ENCODE peak calls at places on chromosomes 5 and 9, in ten cellular contexts. One of them, this sample, is unnamed. For H3K79me2, the result is how much of the 10 kb centered on the place peaks cover.

GRCh38 chr5:52948418-52949076 is 40.6 kb upstream of the ITGA2 start:
- DNase-seq in HCT116: peak
- DNase-seq in Karpas-422: peak
- DNase-seq in mammary epithelial cell: peak
- DNase-seq in H9: peak
- DNase-seq in hepatocyte: peak
- DNase-seq in endothelial cell of umbilical vein: peak
- DNase-seq in PC-9: peak
- DNase-seq in neural progenitor cell: peak
- DNase-seq in OCI-LY7: peak
- DNase-seq in this sample: peak

GRCh38 chr5:134458234-134458633 is 46.6 kb upstream of the CDKN2AIPNL start:
- DNase-seq in H9: no peak
- DNase-seq in OCI-LY7: no peak
- DNase-seq in Karpas-422: no peak
- DNase-seq in PC-9: no peak
- DNase-seq in neural progenitor cell: no peak
- DNase-seq in endothelial cell of umbilical vein: no peak
- DNase-seq in HCT116: no peak
- DNase-seq in hepatocyte: peak
- DNase-seq in mammary epithelial cell: peak
- DNase-seq in this sample: peak

GRCh38 chr5:120789918-120790714 is 326.0 kb downstream of the PRR16 start:
- DNase-seq in hepatocyte: no peak
- DNase-seq in neural progenitor cell: no peak
- DNase-seq in mammary epithelial cell: no peak
- DNase-seq in Karpas-422: no peak
- DNase-seq in PC-9: no peak
- DNase-seq in HCT116: no peak
- DNase-seq in endothelial cell of umbilical vein: no peak
- DNase-seq in OCI-LY7: no peak
- DNase-seq in H9: no peak
- DNase-seq in this sample: no peak

GRCh38 chr5:56112526-56113121 is 117.9 kb upstream of the IL6ST start:
- DNase-seq in endothelial cell of umbilical vein: no peak
- DNase-seq in Karpas-422: no peak
- DNase-seq in PC-9: peak
- DNase-seq in OCI-LY7: no peak
- DNase-seq in mammary epithelial cell: peak
- DNase-seq in hepatocyte: no peak
- DNase-seq in H9: no peak
- DNase-seq in neural progenitor cell: no peak
- DNase-seq in HCT116: no peak
- DNase-seq in this sample: peak

GRCh38 chr5:180373475-180374269 is 20.5 kb upstream of the GFPT2 start:
- DNase-seq in PC-9: no peak
- DNase-seq in OCI-LY7: no peak
- DNase-seq in endothelial cell of umbilical vein: no peak
- DNase-seq in hepatocyte: no peak
- DNase-seq in H9: no peak
- DNase-seq in mammary epithelial cell: no peak
- DNase-seq in HCT116: no peak
- DNase-seq in neural progenitor cell: no peak
- DNase-seq in Karpas-422: no peak
- DNase-seq in this sample: no peak

GRCh38 chr5:150590979-150591411 is 49.5 kb upstream of the SYNPO start:
- DNase-seq in hepatocyte: peak
- DNase-seq in mammary epithelial cell: no peak
- DNase-seq in endothelial cell of umbilical vein: peak
- DNase-seq in PC-9: no peak
- DNase-seq in OCI-LY7: no peak
- DNase-seq in HCT116: no peak
- DNase-seq in H9: no peak
- DNase-seq in neural progenitor cell: peak
- DNase-seq in Karpas-422: peak
- DNase-seq in this sample: no peak

GRCh38 chr9:32525506-32525905 is 490 bp downstream of the RIGI start:
- DNase-seq in HCT116: no peak
- DNase-seq in endothelial cell of umbilical vein: no peak
- DNase-seq in neural progenitor cell: no peak
- DNase-seq in OCI-LY7: no peak
- DNase-seq in H9: no peak
- DNase-seq in hepatocyte: peak
- DNase-seq in PC-9: no peak
- DNase-seq in Karpas-422: no peak
- DNase-seq in mammary epithelial cell: no peak
- DNase-seq in this sample: peak

GRCh38 chr9:131744171-131744714 is 4.4 kb upstream of the RAPGEF1 start:
- DNase-seq in OCI-LY7: peak
- DNase-seq in HCT116: no peak
- DNase-seq in mammary epithelial cell: peak
- DNase-seq in PC-9: peak
- DNase-seq in endothelial cell of umbilical vein: no peak
- DNase-seq in Karpas-422: no peak
- DNase-seq in hepatocyte: peak
- DNase-seq in H9: no peak
- DNase-seq in neural progenitor cell: no peak
- DNase-seq in this sample: peak

GRCh38 chr5:175252234-175252805 is 191.7 kb downstream of the DRD1 start:
- DNase-seq in H9: no peak
- DNase-seq in Karpas-422: no peak
- DNase-seq in endothelial cell of umbilical vein: no peak
- DNase-seq in HCT116: no peak
- DNase-seq in PC-9: no peak
- DNase-seq in OCI-LY7: no peak
- DNase-seq in hepatocyte: no peak
- DNase-seq in neural progenitor cell: no peak
- DNase-seq in mammary epithelial cell: no peak
- DNase-seq in this sample: peak

GRCh38 chr9:93955356-93956182 is 414 bp upstream of the BARX1 start:
- DNase-seq in HCT116: no peak
- DNase-seq in OCI-LY7: no peak
- DNase-seq in hepatocyte: no peak
- DNase-seq in neural progenitor cell: peak
- DNase-seq in PC-9: no peak
- DNase-seq in mammary epithelial cell: no peak
- DNase-seq in Karpas-422: no peak
- DNase-seq in endothelial cell of umbilical vein: no peak
- DNase-seq in H9: peak
- DNase-seq in this sample: peak

GRCh38 chr9:74645007-74645639 is 148.0 kb downstream of the RORB start:
- DNase-seq in mammary epithelial cell: peak
- DNase-seq in HCT116: peak
- DNase-seq in neural progenitor cell: peak
- DNase-seq in OCI-LY7: peak
- DNase-seq in PC-9: no peak
- DNase-seq in Karpas-422: peak
- DNase-seq in H9: no peak
- DNase-seq in hepatocyte: peak
- DNase-seq in endothelial cell of umbilical vein: peak
- DNase-seq in this sample: peak

GRCh38 chr9:132163457-132163875 is 1.6 kb downstream of the NTNG2 start:
- DNase-seq in OCI-LY7: no peak
- DNase-seq in PC-9: no peak
- DNase-seq in H9: no peak
- DNase-seq in endothelial cell of umbilical vein: peak
- DNase-seq in hepatocyte: peak
- DNase-seq in Karpas-422: no peak
- DNase-seq in neural progenitor cell: peak
- DNase-seq in HCT116: no peak
- DNase-seq in mammary epithelial cell: no peak
- DNase-seq in this sample: peak

GRCh38 chr5:158940977-158941376 is 158.7 kb downstream of the EBF1 start:
- DNase-seq in neural progenitor cell: no peak
- DNase-seq in Karpas-422: no peak
- DNase-seq in HCT116: no peak
- DNase-seq in OCI-LY7: no peak
- DNase-seq in H9: no peak
- DNase-seq in mammary epithelial cell: no peak
- DNase-seq in PC-9: no peak
- DNase-seq in hepatocyte: no peak
- DNase-seq in endothelial cell of umbilical vein: no peak
- DNase-seq in this sample: no peak

GRCh38 chr5:158943057-158943456 is 156.7 kb downstream of the EBF1 start:
- DNase-seq in mammary epithelial cell: peak
- DNase-seq in H9: no peak
- DNase-seq in endothelial cell of umbilical vein: no peak
- DNase-seq in PC-9: no peak
- DNase-seq in Karpas-422: no peak
- DNase-seq in OCI-LY7: no peak
- DNase-seq in neural progenitor cell: no peak
- DNase-seq in hepatocyte: peak
- DNase-seq in HCT116: peak
- DNase-seq in this sample: peak

GRCh38 chr5:158947831-158948230 is 151.9 kb downstream of the EBF1 start:
- DNase-seq in mammary epithelial cell: no peak
- DNase-seq in neural progenitor cell: no peak
- DNase-seq in HCT116: no peak
- DNase-seq in Karpas-422: no peak
- DNase-seq in PC-9: no peak
- DNase-seq in hepatocyte: no peak
- DNase-seq in OCI-LY7: no peak
- DNase-seq in endothelial cell of umbilical vein: no peak
- DNase-seq in H9: no peak
- DNase-seq in this sample: peak

GRCh38 chr5:158942217-158942616 is 157.5 kb downstream of the EBF1 start:
- DNase-seq in endothelial cell of umbilical vein: no peak
- DNase-seq in HCT116: no peak
- DNase-seq in hepatocyte: no peak
- DNase-seq in H9: no peak
- DNase-seq in neural progenitor cell: no peak
- DNase-seq in Karpas-422: peak
- DNase-seq in OCI-LY7: no peak
- DNase-seq in PC-9: no peak
- DNase-seq in mammary epithelial cell: no peak
- DNase-seq in this sample: peak

DNA sequence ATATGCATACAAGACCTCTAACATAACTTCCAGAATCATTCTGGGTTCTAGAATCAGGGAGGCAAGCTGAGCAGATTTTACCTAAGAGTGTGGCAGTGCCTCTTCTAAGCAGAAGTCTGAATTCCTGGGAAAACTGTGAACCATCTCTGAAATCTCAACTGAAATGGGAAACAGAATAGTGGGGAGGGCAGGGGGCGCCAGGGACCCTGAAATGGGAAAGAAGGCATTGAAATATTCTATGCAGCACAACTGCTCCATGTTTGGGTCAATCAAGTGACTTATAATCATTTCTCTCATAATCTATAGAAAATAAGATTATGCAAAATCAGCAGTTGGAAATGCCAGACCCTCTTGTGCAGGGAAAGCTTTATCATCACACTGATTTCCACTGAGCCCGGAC is 156.1 kb downstream of the EBF1 start:
- DNase-seq in neural progenitor cell: no peak
- DNase-seq in hepatocyte: no peak
- DNase-seq in endothelial cell of umbilical vein: no peak
- DNase-seq in Karpas-422: no peak
- DNase-seq in HCT116: no peak
- DNase-seq in PC-9: no peak
- DNase-seq in OCI-LY7: no peak
- DNase-seq in mammary epithelial cell: no peak
- DNase-seq in H9: no peak
- DNase-seq in this sample: no peak
- H3K79me2 ChIP-seq in neural progenitor cell: under half
- H3K79me2 ChIP-seq in hepatocyte: under half
- H3K79me2 ChIP-seq in endothelial cell of umbilical vein: under half
- H3K79me2 ChIP-seq in Karpas-422: half or more
- H3K79me2 ChIP-seq in HCT116: under half
- H3K79me2 ChIP-seq in PC-9: under half
- H3K79me2 ChIP-seq in OCI-LY7: under half
- H3K79me2 ChIP-seq in mammary epithelial cell: under half
- H3K79me2 ChIP-seq in H9: under half
- H3K79me2 ChIP-seq in this sample: under half

DNA sequence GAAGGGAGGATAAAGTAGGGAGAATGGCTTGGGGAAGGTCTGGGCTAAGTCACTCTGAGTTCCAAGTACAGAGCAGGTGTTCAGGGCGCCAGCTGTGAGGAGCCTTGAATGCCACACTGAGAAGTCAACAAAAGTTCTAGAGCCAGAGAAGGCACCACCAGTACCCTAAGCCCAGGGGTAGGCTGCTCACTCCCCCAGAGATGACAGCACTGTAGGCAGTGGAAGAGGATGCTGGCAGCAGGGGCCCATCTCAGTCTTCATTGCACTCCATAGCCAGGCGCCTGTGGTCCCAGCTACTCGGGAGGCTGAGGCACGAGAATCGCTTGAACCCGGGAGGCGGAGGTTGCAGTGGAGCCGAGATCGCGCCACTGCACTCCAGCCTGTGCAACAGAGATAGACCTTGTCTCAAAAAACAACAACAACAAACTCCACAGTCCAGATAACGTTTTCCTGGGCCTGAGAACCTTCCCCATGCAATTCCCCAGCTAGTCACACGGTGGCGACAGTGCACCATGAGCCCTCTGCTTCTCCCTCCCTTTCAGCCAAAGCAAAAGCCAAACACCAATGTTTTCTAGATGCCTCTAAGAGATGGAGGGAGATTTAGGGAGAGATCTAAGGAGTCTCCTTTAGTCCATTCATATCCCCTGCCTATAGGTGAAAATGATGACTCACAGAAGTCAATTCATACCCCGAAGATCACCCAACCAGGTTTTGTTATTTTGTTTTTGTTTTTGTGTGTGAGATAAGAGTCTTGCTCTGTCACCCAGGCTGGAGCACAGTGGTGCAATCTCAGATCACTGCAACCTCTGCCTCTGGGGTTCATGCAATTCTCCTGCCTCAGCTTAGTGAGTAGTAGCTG is 19.8 kb upstream of the NSD1 start:
- DNase-seq in mammary epithelial cell: peak
- DNase-seq in Karpas-422: peak
- DNase-seq in HCT116: peak
- DNase-seq in endothelial cell of umbilical vein: peak
- DNase-seq in OCI-LY7: peak
- DNase-seq in hepatocyte: peak
- DNase-seq in neural progenitor cell: peak
- DNase-seq in PC-9: peak
- DNase-seq in H9: peak
- DNase-seq in this sample: peak
- H3K27ac ChIP-seq in mammary epithelial cell: no peak
- H3K27ac ChIP-seq in Karpas-422: no peak
- H3K27ac ChIP-seq in HCT116: no peak
- H3K27ac ChIP-seq in endothelial cell of umbilical vein: no peak
- H3K27ac ChIP-seq in OCI-LY7: peak
- H3K27ac ChIP-seq in hepatocyte: no peak
- H3K27ac ChIP-seq in neural progenitor cell: no peak
- H3K27ac ChIP-seq in PC-9: no peak
- H3K27ac ChIP-seq in H9: no peak
- H3K27ac ChIP-seq in this sample: no peak

GRCh38 chr9:134676886-134677285 is 35.3 kb downstream of the COL5A1 start:
- DNase-seq in HCT116: no peak
- DNase-seq in H9: no peak
- DNase-seq in mammary epithelial cell: no peak
- DNase-seq in Karpas-422: peak
- DNase-seq in endothelial cell of umbilical vein: no peak
- DNase-seq in neural progenitor cell: no peak
- DNase-seq in OCI-LY7: no peak
- DNase-seq in PC-9: no peak
- DNase-seq in hepatocyte: no peak
- DNase-seq in this sample: no peak
- H3K79me2 ChIP-seq in HCT116: under half
- H3K79me2 ChIP-seq in H9: under half
- H3K79me2 ChIP-seq in mammary epithelial cell: under half
- H3K79me2 ChIP-seq in Karpas-422: under half
- H3K79me2 ChIP-seq in endothelial cell of umbilical vein: under half
- H3K79me2 ChIP-seq in neural progenitor cell: under half
- H3K79me2 ChIP-seq in OCI-LY7: under half
- H3K79me2 ChIP-seq in PC-9: under half
- H3K79me2 ChIP-seq in hepatocyte: half or more
- H3K79me2 ChIP-seq in this sample: half or more

GRCh38 chr5:1104327-1105006 is 7.4 kb downstream of the SLC12A7 start:
- DNase-seq in hepatocyte: no peak
- DNase-seq in neural progenitor cell: no peak
- DNase-seq in endothelial cell of umbilical vein: no peak
- DNase-seq in mammary epithelial cell: no peak
- DNase-seq in HCT116: no peak
- DNase-seq in OCI-LY7: no peak
- DNase-seq in H9: no peak
- DNase-seq in PC-9: no peak
- DNase-seq in Karpas-422: no peak
- DNase-seq in this sample: no peak
- H3K27ac ChIP-seq in hepatocyte: peak
- H3K27ac ChIP-seq in neural progenitor cell: no peak
- H3K27ac ChIP-seq in endothelial cell of umbilical vein: no peak
- H3K27ac ChIP-seq in mammary epithelial cell: no peak
- H3K27ac ChIP-seq in HCT116: no peak
- H3K27ac ChIP-seq in OCI-LY7: no peak
- H3K27ac ChIP-seq in H9: no peak
- H3K27ac ChIP-seq in PC-9: no peak
- H3K27ac ChIP-seq in Karpas-422: no peak
- H3K27ac ChIP-seq in this sample: no peak

This sample was measured in GM23248.